ENCODE peak calls at places on chromosomes 6 and 20, in eight cellular contexts. One of them, this sample, is unnamed. For H3K4me1, the result is how much of the 10 kb centered on the place peaks cover.

GRCh38 chr20:10492065-10492464 is 57.0 kb downstream of the SLX4IP start:
- DNase-seq in SJSA1: no peak
- DNase-seq in psoas muscle: no peak
- DNase-seq in cardiac muscle cell: peak
- DNase-seq in right cardiac atrium: no peak
- DNase-seq in fibroblast of lung: peak
- DNase-seq in tibial artery: no peak
- DNase-seq in CD8-positive, alpha-beta T cell: no peak
- DNase-seq in this sample: no peak

GRCh38 chr6:55438217-55438616 is 110.9 kb downstream of the GFRAL start:
- DNase-seq in SJSA1: no peak
- DNase-seq in psoas muscle: no peak
- DNase-seq in cardiac muscle cell: no peak
- DNase-seq in right cardiac atrium: no peak
- DNase-seq in fibroblast of lung: no peak
- DNase-seq in tibial artery: no peak
- DNase-seq in CD8-positive, alpha-beta T cell: no peak
- DNase-seq in this sample: no peak

GRCh38 chr6:149032599-149033405 is 284.7 kb upstream of the TAB2 start:
- DNase-seq in SJSA1: peak
- DNase-seq in psoas muscle: no peak
- DNase-seq in cardiac muscle cell: peak
- DNase-seq in right cardiac atrium: no peak
- DNase-seq in fibroblast of lung: peak
- DNase-seq in tibial artery: no peak
- DNase-seq in CD8-positive, alpha-beta T cell: no peak
- DNase-seq in this sample: no peak

GRCh38 chr20:58086763-58087566 is 141.5 kb downstream of the ANKRD60 start:
- DNase-seq in SJSA1: peak
- DNase-seq in psoas muscle: no peak
- DNase-seq in cardiac muscle cell: peak
- DNase-seq in right cardiac atrium: peak
- DNase-seq in fibroblast of lung: peak
- DNase-seq in tibial artery: no peak
- DNase-seq in CD8-positive, alpha-beta T cell: no peak
- DNase-seq in this sample: no peak

GRCh38 chr6:166460473-166461437 is 78.0 kb upstream of the MPC1 start:
- DNase-seq in SJSA1: no peak
- DNase-seq in psoas muscle: no peak
- DNase-seq in cardiac muscle cell: peak
- DNase-seq in right cardiac atrium: no peak
- DNase-seq in fibroblast of lung: no peak
- DNase-seq in tibial artery: no peak
- DNase-seq in CD8-positive, alpha-beta T cell: no peak
- DNase-seq in this sample: no peak

GRCh38 chr6:52544325-52545022 is 32.4 kb downstream of the TRAM2 start:
- DNase-seq in SJSA1: no peak
- DNase-seq in psoas muscle: no peak
- DNase-seq in cardiac muscle cell: no peak
- DNase-seq in right cardiac atrium: no peak
- DNase-seq in fibroblast of lung: no peak
- DNase-seq in tibial artery: no peak
- DNase-seq in CD8-positive, alpha-beta T cell: no peak
- DNase-seq in this sample: no peak

GRCh38 chr6:165231581-165232276 is 77.7 kb downstream of the C6orf118 start:
- DNase-seq in SJSA1: peak
- DNase-seq in psoas muscle: no peak
- DNase-seq in cardiac muscle cell: peak
- DNase-seq in right cardiac atrium: no peak
- DNase-seq in fibroblast of lung: no peak
- DNase-seq in tibial artery: no peak
- DNase-seq in CD8-positive, alpha-beta T cell: no peak
- DNase-seq in this sample: peak

GRCh38 chr20:53736757-53737403 is 143.2 kb upstream of the ZNF217 start:
- DNase-seq in SJSA1: no peak
- DNase-seq in psoas muscle: no peak
- DNase-seq in cardiac muscle cell: peak
- DNase-seq in right cardiac atrium: no peak
- DNase-seq in fibroblast of lung: no peak
- DNase-seq in tibial artery: no peak
- DNase-seq in CD8-positive, alpha-beta T cell: no peak
- DNase-seq in this sample: no peak

GRCh38 chr6:90192857-90193256 is 103.8 kb downstream of the BACH2 start:
- DNase-seq in SJSA1: no peak
- DNase-seq in psoas muscle: no peak
- DNase-seq in cardiac muscle cell: no peak
- DNase-seq in right cardiac atrium: no peak
- DNase-seq in fibroblast of lung: no peak
- DNase-seq in tibial artery: no peak
- DNase-seq in CD8-positive, alpha-beta T cell: no peak
- DNase-seq in this sample: no peak

GRCh38 chr20:62337558-62338293 is 29.4 kb downstream of the LAMA5 start:
- DNase-seq in SJSA1: no peak
- DNase-seq in psoas muscle: peak
- DNase-seq in cardiac muscle cell: no peak
- DNase-seq in right cardiac atrium: no peak
- DNase-seq in fibroblast of lung: no peak
- DNase-seq in tibial artery: no peak
- DNase-seq in CD8-positive, alpha-beta T cell: no peak
- DNase-seq in this sample: no peak

GRCh38 chr6:129113637-129114036 is 230.7 kb downstream of the LAMA2 start:
- DNase-seq in SJSA1: no peak
- DNase-seq in psoas muscle: no peak
- DNase-seq in cardiac muscle cell: no peak
- DNase-seq in right cardiac atrium: no peak
- DNase-seq in fibroblast of lung: no peak
- DNase-seq in tibial artery: no peak
- DNase-seq in CD8-positive, alpha-beta T cell: no peak
- DNase-seq in this sample: no peak

GRCh38 chr6:109794201-109794926 is 103.3 kb downstream of the FIG4 start:
- DNase-seq in SJSA1: peak
- DNase-seq in psoas muscle: no peak
- DNase-seq in cardiac muscle cell: peak
- DNase-seq in right cardiac atrium: no peak
- DNase-seq in fibroblast of lung: peak
- DNase-seq in tibial artery: no peak
- DNase-seq in CD8-positive, alpha-beta T cell: no peak
- DNase-seq in this sample: no peak

GRCh38 chr20:10040070-10040970 is 5.5 kb downstream of the ANKEF1 start:
- DNase-seq in SJSA1: peak
- DNase-seq in psoas muscle: no peak
- DNase-seq in cardiac muscle cell: peak
- DNase-seq in right cardiac atrium: no peak
- DNase-seq in fibroblast of lung: peak
- DNase-seq in tibial artery: no peak
- DNase-seq in CD8-positive, alpha-beta T cell: no peak
- DNase-seq in this sample: no peak

DNA sequence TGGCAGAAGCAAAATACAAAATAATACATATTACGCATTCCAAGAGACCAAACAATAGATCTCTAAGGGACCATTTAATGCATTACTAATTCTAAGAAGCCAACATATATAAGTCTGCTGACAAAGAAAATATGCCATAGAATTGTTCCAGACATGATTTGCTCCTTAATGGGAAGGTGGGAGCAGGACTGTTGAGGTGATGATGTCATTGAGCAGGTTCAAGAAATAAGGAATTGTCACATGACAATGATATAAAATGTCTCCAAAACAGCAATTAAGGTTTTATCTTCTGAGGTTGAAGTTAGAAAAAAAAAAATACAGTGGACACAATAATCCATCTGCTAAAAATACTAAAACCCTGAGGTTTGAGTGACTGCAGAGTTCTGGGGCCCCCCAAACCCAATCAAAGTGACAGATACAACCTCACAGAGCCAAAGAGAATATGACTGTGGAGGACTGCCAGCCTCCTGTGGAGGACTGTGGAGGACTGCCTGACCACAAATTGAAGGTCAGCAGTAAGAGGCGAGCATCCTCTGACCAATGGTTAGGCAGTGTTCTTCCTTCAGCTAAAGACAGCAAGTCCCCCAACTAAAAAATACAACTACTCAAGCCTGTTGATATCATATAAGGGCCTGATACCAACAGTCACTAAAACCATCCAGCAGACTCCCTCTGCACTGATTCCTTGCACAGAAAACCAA is 39.0 kb downstream of the TOMM6 start:
- DNase-seq in SJSA1: no peak
- DNase-seq in psoas muscle: no peak
- DNase-seq in cardiac muscle cell: no peak
- DNase-seq in right cardiac atrium: no peak
- DNase-seq in fibroblast of lung: no peak
- DNase-seq in tibial artery: no peak
- DNase-seq in CD8-positive, alpha-beta T cell: no peak
- DNase-seq in this sample: no peak
- H3K4me1 ChIP-seq in SJSA1: under half
- H3K4me1 ChIP-seq in psoas muscle: under half
- H3K4me1 ChIP-seq in cardiac muscle cell: under half
- H3K4me1 ChIP-seq in right cardiac atrium: under half
- H3K4me1 ChIP-seq in fibroblast of lung: under half
- H3K4me1 ChIP-seq in tibial artery: under half
- H3K4me1 ChIP-seq in CD8-positive, alpha-beta T cell: under half
- H3K4me1 ChIP-seq in this sample: under half

GRCh38 chr6:7138111-7138510 is 30.4 kb downstream of the RREB1 start:
- DNase-seq in SJSA1: no peak
- DNase-seq in psoas muscle: no peak
- DNase-seq in cardiac muscle cell: no peak
- DNase-seq in right cardiac atrium: no peak
- DNase-seq in fibroblast of lung: no peak
- DNase-seq in tibial artery: no peak
- DNase-seq in CD8-positive, alpha-beta T cell: no peak
- DNase-seq in this sample: no peak

GRCh38 chr6:7142228-7142801 is 34.6 kb downstream of the RREB1 start:
- DNase-seq in SJSA1: no peak
- DNase-seq in psoas muscle: no peak
- DNase-seq in cardiac muscle cell: no peak
- DNase-seq in right cardiac atrium: no peak
- DNase-seq in fibroblast of lung: no peak
- DNase-seq in tibial artery: no peak
- DNase-seq in CD8-positive, alpha-beta T cell: no peak
- DNase-seq in this sample: peak

GRCh38 chr6:7140631-7141366 is 33.0 kb downstream of the RREB1 start:
- DNase-seq in SJSA1: peak
- DNase-seq in psoas muscle: peak
- DNase-seq in cardiac muscle cell: peak
- DNase-seq in right cardiac atrium: peak
- DNase-seq in fibroblast of lung: peak
- DNase-seq in tibial artery: peak
- DNase-seq in CD8-positive, alpha-beta T cell: peak
- DNase-seq in this sample: peak

GRCh38 chr6:7138921-7139358 is 31.2 kb downstream of the RREB1 start:
- DNase-seq in SJSA1: no peak
- DNase-seq in psoas muscle: no peak
- DNase-seq in cardiac muscle cell: no peak
- DNase-seq in right cardiac atrium: no peak
- DNase-seq in fibroblast of lung: no peak
- DNase-seq in tibial artery: no peak
- DNase-seq in CD8-positive, alpha-beta T cell: peak
- DNase-seq in this sample: no peak

DNA sequence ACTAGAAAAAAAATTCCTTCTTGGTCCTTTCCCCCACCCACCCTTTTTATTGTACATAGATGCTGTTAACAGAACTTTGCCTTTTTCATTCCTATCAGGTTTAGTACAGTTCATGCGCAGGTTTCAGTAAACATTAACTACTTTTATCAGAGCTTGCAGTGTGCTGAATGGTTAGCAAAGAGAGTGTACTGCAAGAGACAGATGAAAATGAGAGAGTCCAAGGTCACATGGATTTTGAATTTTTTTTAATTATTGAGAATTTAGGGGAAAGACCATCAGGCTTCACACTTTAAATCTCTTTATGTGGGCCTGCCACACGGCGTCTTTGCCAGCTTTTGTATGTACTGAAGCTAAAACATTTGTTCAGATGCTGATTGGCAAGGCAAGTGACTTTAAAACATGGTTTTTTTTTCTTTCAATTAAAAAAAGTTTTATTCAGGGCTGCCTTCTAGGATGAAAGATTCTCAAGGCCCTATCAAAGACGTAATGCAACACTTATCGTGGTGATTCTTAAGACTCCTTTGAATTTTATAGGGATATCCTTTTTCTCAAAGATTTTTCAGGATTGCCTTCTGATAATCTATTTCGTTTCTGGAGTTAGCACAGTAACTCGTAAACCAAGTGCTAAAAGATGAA is 32.2 kb downstream of the RREB1 start:
- DNase-seq in SJSA1: no peak
- DNase-seq in psoas muscle: no peak
- DNase-seq in cardiac muscle cell: no peak
- DNase-seq in right cardiac atrium: no peak
- DNase-seq in fibroblast of lung: no peak
- DNase-seq in tibial artery: no peak
- DNase-seq in CD8-positive, alpha-beta T cell: no peak
- DNase-seq in this sample: no peak
- H3K4me3 ChIP-seq in SJSA1: no peak
- H3K4me3 ChIP-seq in psoas muscle: peak
- H3K4me3 ChIP-seq in cardiac muscle cell: no peak
- H3K4me3 ChIP-seq in right cardiac atrium: no peak
- H3K4me3 ChIP-seq in fibroblast of lung: no peak
- H3K4me3 ChIP-seq in tibial artery: peak
- H3K4me3 ChIP-seq in CD8-positive, alpha-beta T cell: no peak
- H3K4me3 ChIP-seq in this sample: peak

GRCh38 chr6:160934157-160934556 is 57.4 kb upstream of the MAP3K4 start:
- DNase-seq in SJSA1: no peak
- DNase-seq in psoas muscle: no peak
- DNase-seq in cardiac muscle cell: no peak
- DNase-seq in right cardiac atrium: no peak
- DNase-seq in fibroblast of lung: no peak
- DNase-seq in tibial artery: no peak
- DNase-seq in CD8-positive, alpha-beta T cell: no peak
- DNase-seq in this sample: no peak
- H3K4me1 ChIP-seq in SJSA1: under half
- H3K4me1 ChIP-seq in psoas muscle: under half
- H3K4me1 ChIP-seq in cardiac muscle cell: under half
- H3K4me1 ChIP-seq in right cardiac atrium: under half
- H3K4me1 ChIP-seq in fibroblast of lung: under half
- H3K4me1 ChIP-seq in tibial artery: under half
- H3K4me1 ChIP-seq in CD8-positive, alpha-beta T cell: under half
- H3K4me1 ChIP-seq in this sample: under half

DNA sequence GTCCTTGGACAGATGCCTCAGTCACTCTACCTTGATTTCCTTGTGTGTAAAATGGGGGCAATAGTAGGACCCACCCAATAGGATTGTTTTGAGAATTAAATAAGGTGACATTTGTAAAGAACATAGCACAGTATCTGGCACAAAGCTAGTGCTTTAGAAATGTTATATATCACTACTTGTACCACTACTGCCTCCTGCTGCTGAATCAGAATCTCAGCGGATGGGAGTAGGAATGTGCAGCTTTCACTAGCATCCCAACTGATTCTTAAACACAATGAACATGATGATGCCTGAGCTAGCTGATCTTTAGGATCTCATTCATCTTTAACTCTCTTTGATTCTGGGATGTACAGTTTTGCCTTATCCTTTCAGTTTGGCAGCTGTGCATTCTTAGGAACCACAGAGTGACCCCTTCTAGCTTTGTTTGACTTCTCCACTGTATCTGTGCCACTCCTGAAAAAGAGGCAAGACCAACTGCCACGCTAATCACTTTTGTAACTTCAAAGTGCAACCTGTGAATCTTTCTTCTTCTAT is 7.2 kb downstream of the PBOV1 start:
- DNase-seq in SJSA1: no peak
- DNase-seq in psoas muscle: no peak
- DNase-seq in cardiac muscle cell: no peak
- DNase-seq in right cardiac atrium: no peak
- DNase-seq in fibroblast of lung: no peak
- DNase-seq in tibial artery: no peak
- DNase-seq in CD8-positive, alpha-beta T cell: no peak
- DNase-seq in this sample: no peak
- H3K4me3 ChIP-seq in SJSA1: no peak
- H3K4me3 ChIP-seq in psoas muscle: no peak
- H3K4me3 ChIP-seq in cardiac muscle cell: no peak
- H3K4me3 ChIP-seq in right cardiac atrium: no peak
- H3K4me3 ChIP-seq in fibroblast of lung: no peak
- H3K4me3 ChIP-seq in tibial artery: no peak
- H3K4me3 ChIP-seq in CD8-positive, alpha-beta T cell: no peak
- H3K4me3 ChIP-seq in this sample: no peak

GRCh38 chr20:8220716-8221115 is 88.7 kb downstream of the PLCB1 start:
- DNase-seq in SJSA1: no peak
- DNase-seq in psoas muscle: no peak
- DNase-seq in cardiac muscle cell: no peak
- DNase-seq in right cardiac atrium: no peak
- DNase-seq in fibroblast of lung: no peak
- DNase-seq in tibial artery: no peak
- DNase-seq in CD8-positive, alpha-beta T cell: no peak
- DNase-seq in this sample: no peak
- H3K4me1 ChIP-seq in SJSA1: under half
- H3K4me1 ChIP-seq in psoas muscle: under half
- H3K4me1 ChIP-seq in cardiac muscle cell: under half
- H3K4me1 ChIP-seq in right cardiac atrium: under half
- H3K4me1 ChIP-seq in fibroblast of lung: under half
- H3K4me1 ChIP-seq in tibial artery: under half
- H3K4me1 ChIP-seq in CD8-positive, alpha-beta T cell: under half
- H3K4me1 ChIP-seq in this sample: under half

This sample was measured in gastrocnemius medialis.